ENCODE peak calls at places on chromosomes 7 and 10, in four cellular contexts. One of them, this sample, is unnamed.

GRCh38 chr7:40649247-40649646 is 514.4 kb downstream of the SUGCT start:
- DNase-seq in WTC11: no peak
- DNase-seq in SK-N-SH: no peak
- DNase-seq in K562: no peak
- DNase-seq in this sample: no peak

GRCh38 chr10:97069576-97070362 is 116.0 kb downstream of the SLIT1 start:
- DNase-seq in WTC11: no peak
- DNase-seq in K562: peak
- DNase-seq in SK-N-SH: no peak
- DNase-seq in this sample: no peak

GRCh38 chr7:150631866-150632864 is at the start of gene GIMAP6:
- DNase-seq in WTC11: no peak
- DNase-seq in SK-N-SH: no peak
- DNase-seq in K562: peak
- DNase-seq in this sample: no peak

GRCh38 chr7:50657341-50657873 is 92.2 kb upstream of the DDC start:
- DNase-seq in WTC11: no peak
- DNase-seq in K562: no peak
- DNase-seq in SK-N-SH: no peak
- DNase-seq in this sample: no peak

GRCh38 chr7:48045205-48045765 is 9.9 kb downstream of the C7orf57 start:
- DNase-seq in SK-N-SH: no peak
- DNase-seq in WTC11: no peak
- DNase-seq in K562: no peak
- DNase-seq in this sample: no peak

GRCh38 chr10:119211625-119212441 is 4.5 kb downstream of the GRK5 start:
- DNase-seq in K562: no peak
- DNase-seq in SK-N-SH: no peak
- DNase-seq in WTC11: no peak
- DNase-seq in this sample: no peak

GRCh38 chr7:46680147-46680546 is 759.1 kb upstream of the IGFBP3 start:
- DNase-seq in K562: no peak
- DNase-seq in SK-N-SH: no peak
- DNase-seq in WTC11: no peak
- DNase-seq in this sample: no peak

GRCh38 chr7:106772655-106773108 is 92.4 kb upstream of the PIK3CG start:
- DNase-seq in K562: no peak
- DNase-seq in WTC11: no peak
- DNase-seq in SK-N-SH: no peak
- DNase-seq in this sample: no peak

GRCh38 chr10:98467506-98468318 is 21.0 kb upstream of the HPS1 start:
- DNase-seq in K562: peak
- DNase-seq in WTC11: peak
- DNase-seq in SK-N-SH: peak
- DNase-seq in this sample: peak

GRCh38 chr10:77949167-77949566 is 22.6 kb upstream of the DLG5 start:
- DNase-seq in WTC11: peak
- DNase-seq in SK-N-SH: no peak
- DNase-seq in K562: no peak
- DNase-seq in this sample: no peak

GRCh38 chr7:52352019-52352418 is 683.4 kb upstream of the POM121L12 start:
- DNase-seq in K562: no peak
- DNase-seq in WTC11: no peak
- DNase-seq in SK-N-SH: peak
- DNase-seq in this sample: no peak

GRCh38 chr7:115789901-115790300 is 240.7 kb downstream of the TFEC start:
- DNase-seq in SK-N-SH: no peak
- DNase-seq in WTC11: peak
- DNase-seq in K562: no peak
- DNase-seq in this sample: no peak

GRCh38 chr7:141654551-141654950 is 47.4 kb downstream of the DENND11 start:
- DNase-seq in K562: peak
- DNase-seq in SK-N-SH: peak
- DNase-seq in WTC11: peak
- DNase-seq in this sample: peak

DNA sequence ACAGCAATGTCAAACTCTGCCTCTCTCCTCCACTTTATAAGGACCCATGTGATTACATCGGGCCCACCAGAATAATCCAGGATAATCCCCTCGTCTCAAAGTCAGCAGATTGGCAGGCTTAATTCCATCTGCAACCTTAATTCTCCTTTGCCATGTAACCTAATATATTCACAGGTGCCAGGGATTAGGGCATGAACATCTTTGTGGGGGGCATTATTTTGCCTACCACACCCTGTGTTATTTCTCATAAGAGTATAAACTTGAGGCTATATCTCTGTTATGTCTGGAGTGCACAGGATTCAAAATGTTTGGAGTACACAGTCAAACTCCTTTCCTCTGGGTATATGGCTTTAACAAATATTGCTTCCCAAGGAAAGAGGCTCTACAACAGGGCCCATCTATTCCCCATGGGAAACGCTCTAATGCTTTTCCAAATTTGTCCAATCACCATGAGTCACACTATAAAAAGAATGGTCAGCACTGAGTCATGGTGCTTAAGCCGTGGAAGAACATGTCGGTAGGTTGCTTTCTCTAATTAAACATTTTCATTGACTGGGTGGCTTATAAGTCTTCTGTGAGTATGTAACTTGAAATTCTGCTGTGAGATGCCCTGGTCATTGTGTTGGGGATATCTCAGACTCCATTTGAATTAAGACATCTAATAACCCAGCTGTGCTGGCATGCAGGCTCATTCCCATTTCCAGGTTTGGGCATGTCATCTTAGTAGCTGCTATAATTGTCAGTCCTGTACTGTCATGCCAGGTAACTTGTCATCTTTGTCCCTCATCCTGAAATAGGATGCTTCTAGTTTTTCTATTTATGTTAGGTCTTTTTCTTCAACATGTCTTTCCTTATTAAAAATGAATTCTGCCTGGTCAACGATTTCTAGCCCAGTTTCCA is 11.5 kb upstream of the AKR1B10 start:
- DNase-seq in WTC11: no peak
- DNase-seq in SK-N-SH: no peak
- DNase-seq in K562: no peak
- DNase-seq in this sample: no peak
- TF ChIP-seq FOXJ3 in WTC11: no peak
- TF ChIP-seq FOXJ3 in SK-N-SH: no peak
- TF ChIP-seq FOXJ3 in K562: no peak
- TF ChIP-seq FOXJ3 in this sample: no peak

GRCh38 chr10:4546500-4546899 is 279.5 kb upstream of the AKR1E2 start:
- DNase-seq in SK-N-SH: no peak
- DNase-seq in K562: no peak
- DNase-seq in WTC11: no peak
- DNase-seq in this sample: no peak
- TF ChIP-seq FOXJ3 in SK-N-SH: no peak
- TF ChIP-seq FOXJ3 in K562: no peak
- TF ChIP-seq FOXJ3 in WTC11: no peak
- TF ChIP-seq FOXJ3 in this sample: no peak

GRCh38 chr10:123911866-123912265 is 20.3 kb upstream of the CPXM2 start:
- DNase-seq in WTC11: no peak
- DNase-seq in SK-N-SH: no peak
- DNase-seq in K562: no peak
- DNase-seq in this sample: no peak

GRCh38 chr10:123913688-123914268 is 22.2 kb upstream of the CPXM2 start:
- DNase-seq in SK-N-SH: no peak
- DNase-seq in K562: peak
- DNase-seq in WTC11: no peak
- DNase-seq in this sample: no peak

GRCh38 chr10:123912466-123913201 is 21.0 kb upstream of the CPXM2 start:
- DNase-seq in WTC11: no peak
- DNase-seq in K562: no peak
- DNase-seq in SK-N-SH: no peak
- DNase-seq in this sample: no peak

GRCh38 chr10:123922126-123922525 is 30.5 kb upstream of the CPXM2 start:
- DNase-seq in WTC11: no peak
- DNase-seq in SK-N-SH: no peak
- DNase-seq in K562: no peak
- DNase-seq in this sample: no peak

DNA sequence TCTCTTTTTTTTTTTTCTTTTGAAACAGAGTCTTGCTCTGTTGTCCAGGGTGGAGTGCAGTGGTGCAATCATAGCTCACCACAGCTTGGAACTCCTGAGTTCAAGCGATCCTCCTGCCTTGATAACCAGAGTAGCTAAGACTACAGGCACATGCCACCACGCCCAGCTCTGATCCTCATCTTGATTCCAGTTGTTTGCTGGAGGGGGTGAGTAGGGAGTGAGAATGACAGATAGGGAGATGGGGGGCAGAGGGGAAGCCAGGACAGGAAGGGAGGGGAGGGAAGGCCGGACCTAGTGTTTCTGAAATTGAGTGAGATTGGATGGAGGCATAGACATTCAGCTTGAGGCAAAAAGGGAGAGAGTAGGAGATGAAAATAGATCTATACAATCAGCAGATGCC is 25.2 kb upstream of the CPXM2 start:
- DNase-seq in WTC11: no peak
- DNase-seq in K562: no peak
- DNase-seq in SK-N-SH: no peak
- DNase-seq in this sample: no peak
- TF ChIP-seq FOXJ3 in WTC11: no peak
- TF ChIP-seq FOXJ3 in K562: no peak
- TF ChIP-seq FOXJ3 in SK-N-SH: no peak
- TF ChIP-seq FOXJ3 in this sample: no peak

GRCh38 chr7:84251183-84251845 is 56.7 kb upstream of the SEMA3A start:
- DNase-seq in WTC11: no peak
- DNase-seq in SK-N-SH: no peak
- DNase-seq in K562: no peak
- DNase-seq in this sample: no peak
- TF ChIP-seq FOXJ3 in WTC11: no peak
- TF ChIP-seq FOXJ3 in SK-N-SH: no peak
- TF ChIP-seq FOXJ3 in K562: no peak
- TF ChIP-seq FOXJ3 in this sample: no peak

DNA sequence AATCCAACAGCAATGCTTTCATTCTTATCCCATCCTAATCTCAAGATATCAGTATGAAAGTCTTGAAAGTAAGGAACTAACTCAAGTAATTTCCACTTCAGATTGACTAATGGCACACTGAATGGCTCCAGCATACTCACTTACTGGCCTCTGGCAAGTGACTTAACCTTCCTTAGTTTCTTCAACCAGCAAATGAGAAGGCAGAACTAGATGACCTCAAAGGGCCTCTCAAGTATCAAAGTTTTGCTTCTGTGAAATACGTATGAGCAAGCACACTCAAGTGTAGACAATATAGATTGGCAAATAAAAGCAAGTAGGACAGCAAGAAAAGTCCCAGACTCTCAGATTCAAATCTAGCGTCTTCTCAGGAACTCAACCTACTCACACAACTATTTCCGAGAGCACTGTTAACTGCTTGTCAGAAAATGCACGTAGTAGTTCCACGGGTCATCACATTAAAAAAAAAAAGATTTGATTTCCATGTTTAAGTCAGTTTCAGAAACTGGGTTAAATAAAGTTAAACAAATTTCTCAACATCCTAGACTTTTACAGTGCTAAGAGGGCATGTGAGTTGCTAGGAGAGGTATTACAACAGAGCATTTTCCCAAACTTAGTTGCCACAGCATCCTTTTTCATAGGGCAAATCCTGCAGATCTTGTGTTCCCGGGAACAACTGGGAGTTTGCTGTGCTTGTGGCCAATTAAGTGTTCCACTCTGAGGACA is 276.9 kb upstream of the KLF14 start:
- DNase-seq in SK-N-SH: no peak
- DNase-seq in WTC11: no peak
- DNase-seq in K562: no peak
- DNase-seq in this sample: no peak
- TF ChIP-seq FOXJ3 in SK-N-SH: no peak
- TF ChIP-seq FOXJ3 in WTC11: no peak
- TF ChIP-seq FOXJ3 in K562: no peak
- TF ChIP-seq FOXJ3 in this sample: no peak

This sample was measured in HepG2.